ENCODE peak calls at places on chromosomes 16 and 17, in seven cellular contexts. W is A549, G is endodermal cell, B is BJ, I is B cell, Q is progenitor cell of endocrine pancreas, P is ACHN. S is an unnamed sample.

GRCh38 chr17:17692353-17693252 is 11.3 kb downstream of the RAI1 start:
- DNase-seq in W (no peak), G (no peak), B (no peak), I (no peak), Q (no peak), P (peak), S (no peak)

GRCh38 chr16:85571563-85571812 is 41.6 kb upstream of the GSE1 start:
- DNase-seq in W (no peak), G (no peak), B (no peak), I (no peak), Q (no peak), P (no peak), S (no peak)

GRCh38 chr17:45430738-45431530 is 1.7 kb downstream of the ARHGAP27 start:
- DNase-seq in W (no peak), G (peak), B (no peak), I (peak), Q (peak), P (peak), S (no peak)

GRCh38 chr17:64099543-64099942 is 30.4 kb downstream of the ERN1 start:
- DNase-seq in W (no peak), G (peak), B (no peak), I (no peak), Q (no peak), P (no peak), S (no peak)

GRCh38 chr16:84166796-84167695 is 19.8 kb downstream of the TAF1C start:
- DNase-seq in W (no peak), G (peak), B (no peak), I (no peak), Q (no peak), P (no peak), S (no peak)

GRCh38 chr17:83127431-83128160 is 48.2 kb downstream of the METRNL start:
- DNase-seq in W (no peak), G (peak), B (no peak), I (no peak), Q (no peak), P (no peak), S (peak)

GRCh38 chr17:69882281-69882680 is 192.7 kb upstream of the KCNJ16 start:
- DNase-seq in W (no peak), G (no peak), B (no peak), I (no peak), Q (no peak), P (no peak), S (no peak)

GRCh38 chr16:19474617-19475016 is 47.3 kb downstream of the GDE1 start:
- DNase-seq in W (no peak), G (no peak), B (no peak), I (no peak), Q (no peak), P (no peak), S (no peak)

GRCh38 chr17:33628500-33629336 is 335.6 kb upstream of the ASIC2 start:
- DNase-seq in W (no peak), G (no peak), B (no peak), I (no peak), Q (no peak), P (no peak), S (no peak)

GRCh38 chr16:2042666-2043295 is 4.9 kb downstream of the NTHL1 start:
- DNase-seq in W (no peak), G (no peak), B (no peak), I (no peak), Q (no peak), P (no peak), S (no peak)

GRCh38 chr16:66898933-66899309 is 18.6 kb downstream of the PDP2 start:
- DNase-seq in W (no peak), G (no peak), B (no peak), I (no peak), Q (no peak), P (no peak), S (no peak)

GRCh38 chr17:45326566-45326965 is 9.7 kb upstream of the MAP3K14 start:
- DNase-seq in W (no peak), G (peak), B (no peak), I (no peak), Q (no peak), P (no peak), S (peak)

GRCh38 chr17:7717756-7718350 is 309 bp downstream of the DNAH2 start:
- DNase-seq in W (peak), G (no peak), B (no peak), I (peak), Q (no peak), P (no peak), S (no peak)

GRCh38 chr17:17849147-17849820 is 12.5 kb upstream of the SREBF1 start:
- DNase-seq in W (no peak), G (peak), B (no peak), I (no peak), Q (no peak), P (no peak), S (peak)

GRCh38 chr17:72448019-72448418 is 327.2 kb downstream of the SOX9 start:
- DNase-seq in W (no peak), G (no peak), B (no peak), I (no peak), Q (no peak), P (no peak), S (no peak)

GRCh38 chr16:28042856-28043255 is 20.7 kb downstream of the GSG1L start:
- DNase-seq in W (no peak), G (no peak), B (no peak), I (no peak), Q (no peak), P (no peak), S (no peak)

S was measured in sciatic nerve.